ENCODE peak calls at places on chromosomes 2 and 18, in seven cellular contexts. One of them, this sample, is unnamed.

GRCh38 chr18:27778441-27778840 is 398.5 kb downstream of the CDH2 start:
- DNase-seq in spleen: no peak
- DNase-seq in CD8-positive, alpha-beta memory T cell: no peak
- DNase-seq in foreskin fibroblast: peak; percentile 0
- DNase-seq in GM12878: no peak
- DNase-seq in cardiac fibroblast: peak; percentile 52
- DNase-seq in bronchial epithelial cell: peak; percentile 40
- DNase-seq in this sample: no peak

GRCh38 chr18:56574827-56575226 is 63.6 kb downstream of the TXNL1 start:
- DNase-seq in GM12878: no peak
- DNase-seq in cardiac fibroblast: no peak
- DNase-seq in bronchial epithelial cell: no peak
- DNase-seq in CD8-positive, alpha-beta memory T cell: no peak
- DNase-seq in spleen: no peak
- DNase-seq in foreskin fibroblast: peak; percentile 9
- DNase-seq in this sample: no peak

GRCh38 chr2:52429740-52430139 is 1337.9 kb upstream of the CHAC2 start:
- DNase-seq in GM12878: no peak
- DNase-seq in foreskin fibroblast: no peak
- DNase-seq in CD8-positive, alpha-beta memory T cell: no peak
- DNase-seq in bronchial epithelial cell: no peak
- DNase-seq in cardiac fibroblast: peak; percentile 26
- DNase-seq in spleen: no peak
- DNase-seq in this sample: no peak

GRCh38 chr2:171034315-171034714 is 105.3 kb downstream of the GORASP2 start:
- DNase-seq in CD8-positive, alpha-beta memory T cell: no peak
- DNase-seq in spleen: no peak
- DNase-seq in cardiac fibroblast: no peak
- DNase-seq in bronchial epithelial cell: peak; percentile 80
- DNase-seq in foreskin fibroblast: no peak
- DNase-seq in GM12878: no peak
- DNase-seq in this sample: no peak

GRCh38 chr2:238869293-238870124 is 21.6 kb downstream of the TWIST2 start:
- DNase-seq in GM12878: no peak
- DNase-seq in foreskin fibroblast: peak; percentile 85
- DNase-seq in CD8-positive, alpha-beta memory T cell: no peak
- DNase-seq in bronchial epithelial cell: no peak
- DNase-seq in spleen: peak; percentile 18
- DNase-seq in cardiac fibroblast: peak; percentile 26
- DNase-seq in this sample: no peak

GRCh38 chr2:127080226-127080940 is 26.6 kb downstream of the BIN1 start:
- DNase-seq in cardiac fibroblast: no peak
- DNase-seq in CD8-positive, alpha-beta memory T cell: peak; percentile 32
- DNase-seq in spleen: peak; percentile 91
- DNase-seq in bronchial epithelial cell: no peak
- DNase-seq in GM12878: no peak
- DNase-seq in foreskin fibroblast: no peak
- DNase-seq in this sample: no peak

GRCh38 chr18:54958711-54959625 is at the start of gene CCDC68:
- DNase-seq in foreskin fibroblast: peak; percentile 18
- DNase-seq in CD8-positive, alpha-beta memory T cell: no peak
- DNase-seq in cardiac fibroblast: peak; percentile 48
- DNase-seq in GM12878: no peak
- DNase-seq in bronchial epithelial cell: peak; percentile 23
- DNase-seq in spleen: peak; percentile 84
- DNase-seq in this sample: no peak

GRCh38 chr2:23565814-23566213 is 180.8 kb downstream of the KLHL29 start:
- DNase-seq in cardiac fibroblast: no peak
- DNase-seq in GM12878: no peak
- DNase-seq in spleen: no peak
- DNase-seq in foreskin fibroblast: no peak
- DNase-seq in bronchial epithelial cell: no peak
- DNase-seq in CD8-positive, alpha-beta memory T cell: no peak
- DNase-seq in this sample: no peak

GRCh38 chr18:69000366-69000765 is 202.5 kb downstream of the CCDC102B start:
- DNase-seq in GM12878: no peak
- DNase-seq in spleen: no peak
- DNase-seq in foreskin fibroblast: no peak
- DNase-seq in CD8-positive, alpha-beta memory T cell: no peak
- DNase-seq in cardiac fibroblast: peak; percentile 52
- DNase-seq in bronchial epithelial cell: peak; percentile 15
- DNase-seq in this sample: no peak

GRCh38 chr2:210007895-210008294 is 5.5 kb downstream of the RPE start:
- DNase-seq in foreskin fibroblast: no peak
- DNase-seq in bronchial epithelial cell: peak; percentile 7
- DNase-seq in cardiac fibroblast: peak; percentile 8
- DNase-seq in GM12878: no peak
- DNase-seq in CD8-positive, alpha-beta memory T cell: no peak
- DNase-seq in spleen: no peak
- DNase-seq in this sample: no peak

GRCh38 chr18:63319383-63320040 is at the start of gene BCL2:
- DNase-seq in cardiac fibroblast: peak; percentile 52
- DNase-seq in spleen: no peak
- DNase-seq in GM12878: no peak
- DNase-seq in foreskin fibroblast: peak; percentile 33
- DNase-seq in CD8-positive, alpha-beta memory T cell: no peak
- DNase-seq in bronchial epithelial cell: no peak
- DNase-seq in this sample: no peak

GRCh38 chr2:176092270-176093144 is at the start of gene HOXD13:
- DNase-seq in bronchial epithelial cell: no peak
- DNase-seq in cardiac fibroblast: no peak
- DNase-seq in GM12878: no peak
- DNase-seq in CD8-positive, alpha-beta memory T cell: no peak
- DNase-seq in foreskin fibroblast: no peak
- DNase-seq in spleen: no peak
- DNase-seq in this sample: no peak

GRCh38 chr2:97693476-97693875 is 19.9 kb upstream of the ZAP70 start:
- DNase-seq in spleen: no peak
- DNase-seq in cardiac fibroblast: peak; percentile 44
- DNase-seq in GM12878: no peak
- DNase-seq in foreskin fibroblast: peak; percentile 35
- DNase-seq in CD8-positive, alpha-beta memory T cell: no peak
- DNase-seq in bronchial epithelial cell: peak; percentile 21
- DNase-seq in this sample: no peak

DNA sequence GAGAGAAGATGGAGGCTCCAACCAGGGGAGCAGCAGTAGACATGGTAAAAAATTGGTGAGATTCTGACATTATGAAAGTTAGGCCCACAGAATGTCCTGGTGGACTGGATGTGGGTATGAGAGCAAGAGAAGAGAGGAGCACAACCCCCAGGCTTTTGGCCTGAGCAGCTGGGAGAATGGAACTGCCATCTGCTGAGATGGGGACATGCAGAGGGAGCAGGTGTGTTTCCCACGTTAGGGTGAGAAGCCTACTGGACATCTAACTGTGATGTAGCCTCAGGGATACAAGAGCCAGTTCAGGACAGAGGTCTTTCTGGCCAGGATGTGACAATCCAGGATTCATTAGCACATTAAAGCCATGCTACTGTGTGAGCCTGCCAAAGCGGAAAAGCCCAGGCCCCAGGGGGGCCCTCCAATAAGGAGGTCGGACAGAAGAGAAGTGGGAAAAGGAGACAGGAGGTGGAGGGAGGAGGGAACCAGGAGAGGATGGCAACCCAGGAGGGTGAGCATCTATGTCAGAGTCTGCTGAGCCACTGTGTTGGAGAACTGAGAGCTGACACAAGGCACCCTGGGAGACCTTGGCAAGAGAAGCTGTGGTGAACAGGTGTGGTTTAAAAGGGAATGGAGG is 10.6 kb downstream of the CYB5A start:
- DNase-seq in foreskin fibroblast: no peak
- DNase-seq in CD8-positive, alpha-beta memory T cell: no peak
- DNase-seq in bronchial epithelial cell: no peak
- DNase-seq in spleen: no peak
- DNase-seq in GM12878: no peak
- DNase-seq in cardiac fibroblast: no peak
- DNase-seq in this sample: no peak
- H3K4me3 ChIP-seq in foreskin fibroblast: no peak overlapping the region
- H3K4me3 ChIP-seq in CD8-positive, alpha-beta memory T cell: no peak overlapping the region
- H3K4me3 ChIP-seq in bronchial epithelial cell: no peak overlapping the region
- H3K4me3 ChIP-seq in spleen: no peak overlapping the region
- H3K4me3 ChIP-seq in GM12878: no peak overlapping the region
- H3K4me3 ChIP-seq in cardiac fibroblast: no peak overlapping the region
- H3K4me3 ChIP-seq in this sample: no peak overlapping the region

DNA sequence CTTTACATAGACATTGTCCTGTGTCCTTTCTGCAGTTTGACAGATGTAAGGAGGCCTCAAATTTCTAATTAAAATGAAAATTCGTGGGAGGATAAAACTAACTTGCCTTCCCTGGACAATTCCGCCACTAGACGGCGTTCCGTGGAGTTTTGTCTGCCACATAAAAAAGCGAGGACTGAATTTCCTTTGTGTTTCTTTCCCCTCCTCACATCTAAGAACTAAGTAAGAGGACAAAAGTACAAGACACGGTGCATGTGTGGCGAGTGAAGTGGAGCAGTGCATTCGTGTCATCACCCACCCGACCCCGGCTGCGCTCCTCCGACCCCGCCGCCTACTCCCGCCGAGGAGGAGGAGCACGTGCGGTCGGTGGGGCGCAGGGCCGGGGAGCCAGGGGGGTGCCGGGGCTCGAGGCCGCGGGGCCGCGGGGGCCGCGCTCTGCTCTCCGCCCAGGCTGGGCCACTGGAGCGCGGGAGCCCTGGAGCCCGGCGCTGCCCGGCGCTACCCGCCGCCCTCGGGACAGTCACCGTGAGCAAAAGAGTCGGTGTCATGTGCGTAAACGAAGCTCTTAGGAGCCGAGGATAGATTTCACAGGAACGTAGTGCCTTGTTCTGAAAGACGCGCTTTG is 10.8 kb downstream of the TBR1 start:
- DNase-seq in bronchial epithelial cell: no peak
- DNase-seq in CD8-positive, alpha-beta memory T cell: no peak
- DNase-seq in GM12878: no peak
- DNase-seq in cardiac fibroblast: peak; percentile 56
- DNase-seq in spleen: no peak
- DNase-seq in foreskin fibroblast: no peak
- DNase-seq in this sample: no peak
- H3K4me3 ChIP-seq in bronchial epithelial cell: no peak overlapping the region
- H3K4me3 ChIP-seq in CD8-positive, alpha-beta memory T cell: no peak overlapping the region
- H3K4me3 ChIP-seq in GM12878: no peak overlapping the region
- H3K4me3 ChIP-seq in cardiac fibroblast: peak overlapping the region; percentile 21
- H3K4me3 ChIP-seq in spleen: no peak overlapping the region
- H3K4me3 ChIP-seq in foreskin fibroblast: peak overlapping the region; percentile 16
- H3K4me3 ChIP-seq in this sample: no peak overlapping the region

GRCh38 chr2:232875256-232876070 is 5.4 kb downstream of the SNORC start:
- DNase-seq in CD8-positive, alpha-beta memory T cell: no peak
- DNase-seq in GM12878: no peak
- DNase-seq in spleen: no peak
- DNase-seq in foreskin fibroblast: no peak
- DNase-seq in cardiac fibroblast: no peak
- DNase-seq in bronchial epithelial cell: no peak
- DNase-seq in this sample: no peak
- H3K4me3 ChIP-seq in CD8-positive, alpha-beta memory T cell: no peak overlapping the region
- H3K4me3 ChIP-seq in GM12878: peak overlapping the region; percentile 36
- H3K4me3 ChIP-seq in spleen: peak overlapping the region; percentile 40
- H3K4me3 ChIP-seq in foreskin fibroblast: no peak overlapping the region
- H3K4me3 ChIP-seq in cardiac fibroblast: no peak overlapping the region
- H3K4me3 ChIP-seq in bronchial epithelial cell: peak overlapping the region; percentile 43
- H3K4me3 ChIP-seq in this sample: peak overlapping the region; percentile 63

GRCh38 chr2:74668087-74668486 is 14.0 kb downstream of the SEMA4F start:
- DNase-seq in bronchial epithelial cell: no peak
- DNase-seq in cardiac fibroblast: no peak
- DNase-seq in foreskin fibroblast: no peak
- DNase-seq in spleen: no peak
- DNase-seq in CD8-positive, alpha-beta memory T cell: no peak
- DNase-seq in GM12878: no peak
- DNase-seq in this sample: no peak

GRCh38 chr2:74673821-74674528 is 19.9 kb downstream of the SEMA4F start:
- DNase-seq in cardiac fibroblast: no peak
- DNase-seq in bronchial epithelial cell: no peak
- DNase-seq in foreskin fibroblast: no peak
- DNase-seq in GM12878: no peak
- DNase-seq in CD8-positive, alpha-beta memory T cell: no peak
- DNase-seq in spleen: no peak
- DNase-seq in this sample: no peak

GRCh38 chr2:74675090-74675489 is 21.0 kb downstream of the SEMA4F start:
- DNase-seq in CD8-positive, alpha-beta memory T cell: no peak
- DNase-seq in cardiac fibroblast: no peak
- DNase-seq in GM12878: no peak
- DNase-seq in spleen: no peak
- DNase-seq in foreskin fibroblast: no peak
- DNase-seq in bronchial epithelial cell: no peak
- DNase-seq in this sample: no peak

GRCh38 chr2:74671479-74671878 is 17.4 kb downstream of the SEMA4F start:
- DNase-seq in foreskin fibroblast: peak; percentile 65
- DNase-seq in GM12878: no peak
- DNase-seq in cardiac fibroblast: peak; percentile 68
- DNase-seq in bronchial epithelial cell: peak; percentile 79
- DNase-seq in CD8-positive, alpha-beta memory T cell: no peak
- DNase-seq in spleen: no peak
- DNase-seq in this sample: no peak

GRCh38 chr2:74670263-74670662 is 16.2 kb downstream of the SEMA4F start:
- DNase-seq in foreskin fibroblast: no peak
- DNase-seq in GM12878: no peak
- DNase-seq in bronchial epithelial cell: no peak
- DNase-seq in CD8-positive, alpha-beta memory T cell: no peak
- DNase-seq in spleen: no peak
- DNase-seq in cardiac fibroblast: no peak
- DNase-seq in this sample: no peak
- H3K4me3 ChIP-seq in foreskin fibroblast: no peak overlapping the region
- H3K4me3 ChIP-seq in GM12878: no peak overlapping the region
- H3K4me3 ChIP-seq in bronchial epithelial cell: no peak overlapping the region
- H3K4me3 ChIP-seq in CD8-positive, alpha-beta memory T cell: no peak overlapping the region
- H3K4me3 ChIP-seq in spleen: no peak overlapping the region
- H3K4me3 ChIP-seq in cardiac fibroblast: no peak overlapping the region
- H3K4me3 ChIP-seq in this sample: no peak overlapping the region

This sample was measured in GM06990.